ENCODE peak calls at places on chromosomes 1 and 21, in five cellular contexts. Z, W, C, X and L are unnamed samples.

GRCh38 chr1:6198646-6199297 is 623 bp downstream of the RPL22 start:
- DNase-seq in Z (no peak), W (no peak), C (no peak), X (no peak), L (peak; percentile 41)

GRCh38 chr1:54566438-54567141 is 18.6 kb downstream of the ACOT11 start:
- DNase-seq in Z (no peak), W (no peak), C (no peak), X (peak; percentile 71), L (no peak)

GRCh38 chr1:96520542-96520941 is 201.0 kb upstream of the PTBP2 start:
- DNase-seq in Z (no peak), W (no peak), C (no peak), X (no peak), L (no peak)

GRCh38 chr1:147053269-147053668 is 115.1 kb downstream of the NBPF12 start:
- DNase-seq in Z (no peak), W (no peak), C (no peak), X (no peak), L (no peak)

GRCh38 chr1:230335861-230336549 is 90.1 kb downstream of the PGBD5 start:
- DNase-seq in Z (no peak), W (peak; percentile 6), C (no peak), X (no peak), L (no peak)

GRCh38 chr1:35929730-35930592 is 944 bp upstream of the AGO3 start:
- DNase-seq in Z (peak; percentile 11), W (peak; percentile 42), C (peak; percentile 71), X (peak; percentile 54), L (peak; percentile 59)

GRCh38 chr1:61007534-61008364 is 74.6 kb upstream of the NFIA start:
- DNase-seq in Z (no peak), W (no peak), C (peak; percentile 38), X (no peak), L (no peak)

GRCh38 chr1:21340230-21340564 is 49.9 kb upstream of the ECE1 start:
- DNase-seq in Z (no peak), W (no peak), C (no peak), X (peak; percentile 70), L (no peak)

GRCh38 chr21:44513389-44514217 is 26.4 kb downstream of the KRTAP10-1 start:
- DNase-seq in Z (no peak), W (no peak), C (no peak), X (peak; percentile 24), L (no peak)

GRCh38 chr1:2205191-2205952 is 10.8 kb upstream of the FAAP20 start:
- DNase-seq in Z (peak; percentile 93), W (peak; percentile 92), C (no peak), X (peak; percentile 93), L (peak; percentile 93)

GRCh38 chr1:68600049-68600661 is 103.3 kb upstream of the DEPDC1 start:
- DNase-seq in Z (no peak), W (peak; percentile 6), C (peak; percentile 72), X (peak; percentile 53), L (peak; percentile 7)

GRCh38 chr1:27000817-27001460 is 7.4 kb downstream of the TRNP1 start:
- DNase-seq in Z (no peak), W (peak; percentile 75), C (no peak), X (no peak), L (no peak)

GRCh38 chr1:157091186-157091585 is 8.4 kb downstream of the ETV3L start:
- DNase-seq in Z (no peak), W (no peak), C (no peak), X (no peak), L (no peak)

GRCh38 chr1:12542596-12543592 is 75.1 kb downstream of the DHRS3 start:
- DNase-seq in Z (no peak), W (peak; percentile 31), C (no peak), X (no peak), L (no peak)

GRCh38 chr1:153509729-153510354 is 25.9 kb downstream of the S100A6 start:
- DNase-seq in Z (no peak), W (no peak), C (no peak), X (peak; percentile 71), L (peak; percentile 63)

GRCh38 chr1:181134543-181135461 is 46.3 kb downstream of the IER5 start:
- DNase-seq in Z (no peak), W (peak; percentile 77), C (no peak), X (peak; percentile 53), L (peak; percentile 60)

GRCh38 chr1:65147424-65148177 is 402 bp upstream of the AK4 start:
- DNase-seq in Z (peak; percentile 14), W (no peak), C (no peak), X (peak; percentile 58), L (no peak)

GRCh38 chr1:22694172-22694571 is 16.5 kb upstream of the EPHB2 start:
- DNase-seq in Z (no peak), W (no peak), C (no peak), X (no peak), L (no peak)

DNA sequence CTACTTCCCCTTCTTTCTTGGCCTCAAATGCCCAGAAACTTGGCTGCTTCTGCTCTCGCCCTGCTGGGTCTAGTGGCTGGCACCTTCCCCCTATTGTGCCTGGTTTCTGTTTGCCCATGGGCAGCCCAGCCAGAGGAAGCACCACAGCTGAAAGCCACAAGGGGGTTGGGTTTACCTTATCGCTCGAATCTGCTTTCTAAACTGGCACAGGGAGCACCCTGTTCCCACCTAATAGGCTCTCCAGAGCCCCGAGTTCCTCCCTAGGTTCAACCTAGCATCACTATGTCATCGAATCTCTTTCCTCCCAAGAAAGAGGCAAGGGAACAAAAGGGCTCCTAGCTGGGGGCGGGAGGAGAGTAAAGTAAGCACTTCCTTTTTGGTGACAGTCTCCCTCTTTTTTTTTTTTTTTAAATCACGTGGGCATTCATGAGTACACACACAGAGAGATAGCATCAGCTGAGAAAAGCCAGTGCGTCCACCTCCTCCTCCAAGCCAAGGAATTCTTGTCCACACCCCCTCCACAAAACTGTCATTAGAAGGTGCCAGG is 72.8 kb downstream of the PLEKHA6 start:
- DNase-seq in Z (peak; percentile 28), W (no peak), C (no peak), X (peak; percentile 52), L (peak; percentile 17)
- H3K4me3 ChIP-seq in Z (peak overlapping the region; percentile 76), W (no peak overlapping the region), C (no peak overlapping the region), X (no peak overlapping the region), L (peak overlapping the region; percentile 30)

GRCh38 chr1:78333426-78334012 is 157.3 kb upstream of the PTGFR start:
- DNase-seq in Z (no peak), W (peak; percentile 58), C (no peak), X (peak; percentile 32), L (peak; percentile 19)

GRCh38 chr1:78334114-78334513 is 156.7 kb upstream of the PTGFR start:
- DNase-seq in Z (no peak), W (peak; percentile 35), C (no peak), X (no peak), L (no peak)

GRCh38 chr1:78325293-78325692 is 165.5 kb upstream of the PTGFR start:
- DNase-seq in Z (no peak), W (no peak), C (no peak), X (no peak), L (no peak)

GRCh38 chr1:78331799-78332198 is 159.0 kb upstream of the PTGFR start:
- DNase-seq in Z (no peak), W (no peak), C (no peak), X (no peak), L (no peak)

GRCh38 chr1:78329475-78329874 is 161.3 kb upstream of the PTGFR start:
- DNase-seq in Z (no peak), W (no peak), C (no peak), X (peak; percentile 27), L (no peak)
- H3K36me3 ChIP-seq in Z (no peaks in the 10 kb centered on the region), W (no peaks in the 10 kb centered on the region), C (no peaks in the 10 kb centered on the region), X (no peaks in the 10 kb centered on the region), L (no peaks in the 10 kb centered on the region)

GRCh38 chr1:118991448-118991847 is 3.3 kb upstream of the TBX15 start:
- DNase-seq in Z (no peak), W (no peak), C (no peak), X (no peak), L (no peak)

GRCh38 chr1:118990513-118991131 is 2.5 kb upstream of the TBX15 start:
- DNase-seq in Z (no peak), W (no peak), C (no peak), X (no peak), L (no peak)

GRCh38 chr1:118989006-118989736 is 1.0 kb upstream of the TBX15 start:
- DNase-seq in Z (no peak), W (no peak), C (no peak), X (no peak), L (no peak)

GRCh38 chr1:118988186-118989005 is at the start of gene TBX15:
- DNase-seq in Z (no peak), W (no peak), C (no peak), X (no peak), L (no peak)

DNA sequence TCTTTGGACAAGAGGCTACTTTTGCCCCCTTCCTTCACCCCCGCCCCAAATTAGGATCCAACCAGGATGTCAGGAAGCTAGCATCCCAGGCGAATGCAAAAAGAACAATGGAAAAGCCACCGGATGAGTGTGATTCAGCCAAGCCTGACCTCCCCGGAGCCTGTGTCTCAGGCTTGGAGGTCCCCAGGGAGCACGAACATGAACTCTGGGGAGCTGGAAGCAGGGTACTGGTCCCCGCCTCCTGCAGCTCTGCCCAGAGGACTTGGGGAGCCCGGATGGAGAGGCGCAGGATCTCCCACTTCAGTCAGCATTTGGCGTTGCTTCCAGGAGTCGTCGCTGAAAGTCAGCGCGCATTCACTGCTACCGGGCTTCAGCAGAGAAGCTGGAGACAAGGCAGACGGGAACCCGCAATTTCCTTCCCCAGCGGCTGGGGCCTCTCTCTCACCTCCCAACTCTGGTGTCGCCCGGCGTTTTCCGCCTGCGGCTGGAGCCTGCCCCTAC is 1.8 kb upstream of the TBX15 start:
- DNase-seq in Z (no peak), W (no peak), C (no peak), X (no peak), L (no peak)
- H3K4me3 ChIP-seq in Z (no peak overlapping the region), W (no peak overlapping the region), C (peak overlapping the region; percentile 73), X (no peak overlapping the region), L (no peak overlapping the region)

DNA sequence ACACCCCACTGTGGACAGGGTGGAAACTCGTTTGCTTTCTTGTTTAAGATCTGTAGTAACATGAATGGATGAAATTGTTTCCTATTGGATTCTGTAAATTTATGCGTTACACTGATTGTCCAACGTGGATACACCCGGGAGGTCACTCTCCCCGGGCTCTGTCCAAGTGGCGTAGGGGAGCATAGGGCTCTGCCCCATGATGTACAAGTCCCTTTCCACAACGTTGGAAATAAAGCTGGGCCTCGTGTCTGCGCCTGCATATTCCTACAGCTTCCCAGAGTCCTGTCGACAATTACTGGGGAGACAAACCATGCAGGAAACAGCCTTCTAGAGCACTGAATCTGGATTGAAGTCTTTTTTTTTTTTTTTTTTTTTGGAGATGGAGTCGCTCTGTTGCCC is 1.4 kb downstream of the RCC1 start:
- DNase-seq in Z (no peak), W (no peak), C (no peak), X (no peak), L (peak; percentile 41)
- H3K36me3 ChIP-seq in Z (peaks cover 20% of the 10 kb centered on the region), W (peaks cover 46% of the 10 kb centered on the region), C (peaks cover 58% of the 10 kb centered on the region), X (peaks cover 42% of the 10 kb centered on the region), L (peaks cover 64% of the 10 kb centered on the region)

GRCh38 chr1:19483261-19483660 is 2.1 kb downstream of the CAPZB start:
- DNase-seq in Z (no peak), W (no peak), C (no peak), X (no peak), L (no peak)
- H3K4me3 ChIP-seq in Z (peak overlapping the region; percentile 65), W (no peak overlapping the region), C (peak overlapping the region; percentile 90), X (peak overlapping the region; percentile 100), L (peak overlapping the region; percentile 98)

GRCh38 chr1:32182060-32182459 is 2.6 kb downstream of the TXLNA start:
- DNase-seq in Z (no peak), W (peak; percentile 31), C (no peak), X (no peak), L (no peak)
- H3K36me3 ChIP-seq in Z (no peaks in the 10 kb centered on the region), W (peaks cover 38% of the 10 kb centered on the region), C (peaks cover 64% of the 10 kb centered on the region), X (peaks cover 33% of the 10 kb centered on the region), L (peaks cover 65% of the 10 kb centered on the region)

GRCh38 chr1:150922519-150922975 is 3.6 kb upstream of the SETDB1 start:
- DNase-seq in Z (peak; percentile 31), W (peak; percentile 93), C (peak; percentile 72), X (peak; percentile 97), L (peak; percentile 87)
- H3K4me3 ChIP-seq in Z (no peak overlapping the region), W (no peak overlapping the region), C (no peak overlapping the region), X (no peak overlapping the region), L (no peak overlapping the region)